ENCODE peak calls at places on chromosomes 1 and 21, in four cellular contexts. K, P, M and G are unnamed samples.

GRCh38 chr1:151157067-151157531 is 650 bp downstream of the TNFAIP8L2 start:
- DNase-seq in P (no peak), K (no peak), M (no peak), G (no peak)

GRCh38 chr1:208542309-208542708 is 298.1 kb upstream of the PLXNA2 start:
- DNase-seq in P (no peak), K (no peak), M (peak; percentile 59), G (no peak)

GRCh38 chr1:34166191-34167090 is 1.4 kb upstream of the CSMD2 start:
- DNase-seq in M (peak; percentile 39), K (no peak), P (peak; percentile 75), G (no peak)

GRCh38 chr1:152906023-152906565 is 2.3 kb upstream of the IVL start:
- DNase-seq in P (no peak), M (peak; percentile 94), K (no peak), G (peak; percentile 82)

GRCh38 chr1:210438928-210439841 is 110.5 kb downstream of the HHAT start:
- DNase-seq in K (no peak), P (no peak), M (peak; percentile 100), G (no peak)

GRCh38 chr1:9105336-9105867 is 23.5 kb downstream of the GPR157 start:
- DNase-seq in P (no peak), K (no peak), M (no peak), G (no peak)

GRCh38 chr1:64043976-64044375 is 159.4 kb upstream of the UBE2U start:
- DNase-seq in K (no peak), P (peak; percentile 45), M (peak; percentile 90), G (no peak)

GRCh38 chr1:165452336-165453130 is 7.6 kb upstream of the RXRG start:
- DNase-seq in P (no peak), K (no peak), M (no peak), G (peak; percentile 62)

GRCh38 chr1:225754940-225755635 is 22.5 kb upstream of the SRP9 start:
- DNase-seq in M (peak; percentile 90), P (no peak), K (no peak), G (peak; percentile 55)

GRCh38 chr1:204493882-204494280 is 724 bp downstream of the PIK3C2B start:
- DNase-seq in M (peak; percentile 66), K (peak; percentile 27), P (peak; percentile 64), G (peak; percentile 69)

GRCh38 chr1:24203404-24203803 is 16.3 kb upstream of the IFNLR1 start:
- DNase-seq in P (no peak), K (no peak), M (no peak), G (no peak)

GRCh38 chr21:46183910-46184624 is at the start of gene SPATC1L:
- DNase-seq in M (peak; percentile 71), P (peak; percentile 86), K (peak; percentile 42), G (peak; percentile 87)

GRCh38 chr21:35220301-35220700 is 171.2 kb upstream of the RUNX1 start:
- DNase-seq in K (no peak), P (no peak), M (peak; percentile 82), G (no peak)

GRCh38 chr1:184167352-184167751 is 115.8 kb downstream of the TSEN15 start:
- DNase-seq in M (no peak), P (no peak), K (no peak), G (no peak)

GRCh38 chr1:213720032-213720431 is 267.7 kb upstream of the PROX1 start:
- DNase-seq in K (no peak), M (no peak), P (no peak), G (no peak)

GRCh38 chr1:8818325-8818775 is 910 bp upstream of the RERE start:
- DNase-seq in K (peak; percentile 4), P (no peak), M (peak; percentile 63), G (no peak)

GRCh38 chr1:91872560-91873081 is 13.3 kb downstream of the TGFBR3 start:
- DNase-seq in K (no peak), M (no peak), P (no peak), G (no peak)

GRCh38 chr1:239555350-239555749 is 169.0 kb downstream of the CHRM3 start:
- DNase-seq in K (no peak), P (peak; percentile 65), M (no peak), G (no peak)

GRCh38 chr1:240462766-240463410 is 149.1 kb downstream of the GREM2 start:
- DNase-seq in M (no peak), P (no peak), K (no peak), G (no peak)

GRCh38 chr1:185376840-185377635 is 60.0 kb upstream of the IVNS1ABP start:
- DNase-seq in K (no peak), P (no peak), M (peak; percentile 90), G (no peak)

GRCh38 chr1:112637257-112638108 is 17.9 kb downstream of the CAPZA1 start:
- DNase-seq in K (no peak), P (no peak), M (peak; percentile 62), G (no peak)

GRCh38 chr1:52567943-52568342 is 15.1 kb upstream of the TUT4 start:
- DNase-seq in K (no peak), P (no peak), M (peak; percentile 38), G (no peak)

GRCh38 chr1:20166047-20166446 is 19.8 kb upstream of the UBXN10 start:
- DNase-seq in K (no peak), P (no peak), M (no peak), G (no peak)

GRCh38 chr21:16195476-16195875 is 465.7 kb downstream of the USP25 start:
- DNase-seq in K (no peak), P (no peak), M (peak; percentile 22), G (no peak)

GRCh38 chr1:169100883-169101214 is 5.6 kb upstream of the ATP1B1 start:
- DNase-seq in M (no peak), P (no peak), K (no peak), G (no peak)

GRCh38 chr1:11152755-11153154 is 36.4 kb upstream of the ANGPTL7 start:
- DNase-seq in P (no peak), M (no peak), K (no peak), G (no peak)

GRCh38 chr1:198416276-198416675 is 124.2 kb downstream of the ATP6V1G3 start:
- DNase-seq in M (peak; percentile 71), P (peak; percentile 2), K (no peak), G (no peak)

GRCh38 chr1:93699676-93700168 is 18.1 kb upstream of the BCAR3 start:
- DNase-seq in P (no peak), M (no peak), K (no peak), G (no peak)

GRCh38 chr1:213613549-213613948 is 374.2 kb upstream of the PROX1 start:
- DNase-seq in M (no peak), P (no peak), K (no peak), G (no peak)

GRCh38 chr1:178344513-178345077 is 152.2 kb downstream of the CLEC20A start:
- DNase-seq in K (no peak), P (peak; percentile 38), M (peak; percentile 98), G (no peak)

GRCh38 chr1:47679826-47680225 is 242.0 kb downstream of the FOXD2 start:
- DNase-seq in M (no peak), K (no peak), P (no peak), G (no peak)

GRCh38 chr1:118294817-118295486 is 109.9 kb upstream of the SPAG17 start:
- DNase-seq in P (no peak), K (no peak), M (peak; percentile 44), G (no peak)

GRCh38 chr1:2587071-2587859 is 688 bp downstream of the PRXL2B start:
- DNase-seq in K (no peak), M (peak; percentile 34), P (peak; percentile 70), G (peak; percentile 24)